ENCODE peak calls at places on chromosome 21, in five cellular contexts. W is cardiac muscle cell, S is HFF-Myc, Q is lung, C is pancreas. O is an unnamed sample.

GRCh38 chr21:43924421-43925095 is 59.5 kb downstream of the AGPAT3 start:
- DNase-seq in W (no peak), S (no peak), Q (no peak), C (no peak), O (peak; percentile 56)

GRCh38 chr21:18545908-18546307 is 142.3 kb upstream of the TMPRSS15 start:
- DNase-seq in W (no peak), S (no peak), Q (no peak), C (no peak), O (no peak)

GRCh38 chr21:44510508-44511218 is 29.3 kb downstream of the KRTAP10-1 start:
- DNase-seq in W (peak; percentile 79), S (no peak), Q (peak; percentile 54), C (peak; percentile 74), O (peak; percentile 50)

GRCh38 chr21:27429612-27430361 is 462.9 kb upstream of the ADAMTS5 start:
- DNase-seq in W (no peak), S (no peak), Q (no peak), C (no peak), O (no peak)

GRCh38 chr21:39392981-39393380 is 44.1 kb upstream of the HMGN1 start:
- DNase-seq in W (no peak), S (no peak), Q (no peak), C (no peak), O (no peak)

GRCh38 chr21:18155508-18156193 is 89.0 kb upstream of the CHODL start:
- DNase-seq in W (peak; percentile 55), S (no peak), Q (no peak), C (no peak), O (no peak)

GRCh38 chr21:26587621-26588260 is 14.7 kb upstream of the CYYR1 start:
- DNase-seq in W (no peak), S (no peak), Q (no peak), C (no peak), O (no peak)

GRCh38 chr21:44365967-44366585 is 12.7 kb downstream of the TRPM2 start:
- DNase-seq in W (no peak), S (no peak), Q (no peak), C (no peak), O (no peak)

GRCh38 chr21:15063081-15063820 is 1.5 kb downstream of the NRIP1 start:
- DNase-seq in W (peak; percentile 37), S (no peak), Q (no peak), C (no peak), O (peak; percentile 10)

GRCh38 chr21:17438642-17439041 is 74.2 kb upstream of the CXADR start:
- DNase-seq in W (peak; percentile 13), S (no peak), Q (no peak), C (no peak), O (no peak)

GRCh38 chr21:31268090-31268489 is 76.0 kb downstream of the TIAM1 start:
- DNase-seq in W (no peak), S (no peak), Q (no peak), C (no peak), O (no peak)

GRCh38 chr21:15141236-15141970 is 76.6 kb upstream of the NRIP1 start:
- DNase-seq in W (no peak), S (no peak), Q (peak; percentile 59), C (peak; percentile 86), O (no peak)

GRCh38 chr21:37060296-37060695 is 12.6 kb downstream of the PIGP start:
- DNase-seq in W (peak; percentile 28), S (peak; percentile 95), Q (peak; percentile 53), C (peak; percentile 38), O (peak; percentile 36)

GRCh38 chr21:14737922-14738321 is 191.8 kb upstream of the SAMSN1 start:
- DNase-seq in W (peak; percentile 52), S (peak; percentile 16), Q (peak; percentile 53), C (peak; percentile 29), O (no peak)

GRCh38 chr21:15552914-15553491 is 176.8 kb upstream of the USP25 start:
- DNase-seq in W (no peak), S (no peak), Q (no peak), C (no peak), O (no peak)

GRCh38 chr21:17427831-17428483 is 84.9 kb upstream of the CXADR start:
- DNase-seq in W (no peak), S (no peak), Q (no peak), C (no peak), O (no peak)

GRCh38 chr21:44006017-44006624 is 6.0 kb upstream of the TRAPPC10 start:
- DNase-seq in W (no peak), S (no peak), Q (no peak), C (no peak), O (peak; percentile 31)

GRCh38 chr21:36744560-36745231 is 45.8 kb downstream of the SIM2 start:
- DNase-seq in W (no peak), S (no peak), Q (no peak), C (peak; percentile 33), O (no peak)

GRCh38 chr21:16069713-16070112 is 339.9 kb downstream of the USP25 start:
- DNase-seq in W (no peak), S (no peak), Q (no peak), C (no peak), O (no peak)

GRCh38 chr21:44710756-44711326 is 531 bp downstream of the TSPEAR start:
- DNase-seq in W (no peak), S (no peak), Q (no peak), C (no peak), O (no peak)

GRCh38 chr21:24895885-24896734 is 711.2 kb downstream of the MRPL39 start:
- DNase-seq in W (peak; percentile 29), S (no peak), Q (no peak), C (no peak), O (no peak)

GRCh38 chr21:30613836-30614235 is at the start of gene KRTAP6-1:
- DNase-seq in W (no peak), S (no peak), Q (no peak), C (no peak), O (no peak)

GRCh38 chr21:36699026-36699545 is at the start of gene SIM2:
- DNase-seq in W (peak; percentile 61), S (no peak), Q (no peak), C (no peak), O (no peak)

GRCh38 chr21:18499761-18500376 is 96.3 kb upstream of the TMPRSS15 start:
- DNase-seq in W (peak; percentile 71), S (peak; percentile 4), Q (no peak), C (peak; percentile 34), O (no peak)

GRCh38 chr21:27681038-27681437 is 714.1 kb upstream of the ADAMTS5 start:
- DNase-seq in W (no peak), S (no peak), Q (no peak), C (no peak), O (no peak)

GRCh38 chr21:21001591-21002100 is 3.4 kb downstream of the NCAM2 start:
- DNase-seq in W (no peak), S (no peak), Q (no peak), C (no peak), O (no peak)

GRCh38 chr21:29221259-29221744 is 77.4 kb upstream of the BACH1 start:
- DNase-seq in W (no peak), S (no peak), Q (no peak), C (peak; percentile 19), O (no peak)

DNA sequence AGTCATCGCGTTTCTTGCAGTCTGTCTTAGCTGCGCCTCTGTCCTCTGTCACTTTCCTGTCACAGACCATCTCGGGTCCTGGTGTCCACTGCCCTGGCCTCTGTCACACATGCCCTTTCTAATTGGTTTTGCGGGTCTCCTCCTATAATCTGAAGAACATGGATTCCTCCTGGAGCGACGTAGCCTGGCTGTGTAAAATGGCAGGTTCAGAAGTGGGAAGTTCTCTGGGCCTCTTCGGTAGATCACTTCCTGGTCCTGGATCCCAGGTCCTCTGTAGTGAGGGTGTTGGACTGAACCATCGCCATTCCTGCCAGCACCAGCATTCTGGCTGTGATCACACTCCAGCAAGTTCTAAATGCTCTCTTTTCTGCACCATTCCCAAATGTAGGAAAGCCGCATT is 857 bp downstream of the FAM3B start:
- DNase-seq in W (no peak), S (no peak), Q (no peak), C (peak; percentile 37), O (no peak)
- H3K4me3 ChIP-seq in W (no peak overlapping the region), S (no peak overlapping the region), Q (no peak overlapping the region), C (peak overlapping the region; percentile 72), O (no peak overlapping the region)

DNA sequence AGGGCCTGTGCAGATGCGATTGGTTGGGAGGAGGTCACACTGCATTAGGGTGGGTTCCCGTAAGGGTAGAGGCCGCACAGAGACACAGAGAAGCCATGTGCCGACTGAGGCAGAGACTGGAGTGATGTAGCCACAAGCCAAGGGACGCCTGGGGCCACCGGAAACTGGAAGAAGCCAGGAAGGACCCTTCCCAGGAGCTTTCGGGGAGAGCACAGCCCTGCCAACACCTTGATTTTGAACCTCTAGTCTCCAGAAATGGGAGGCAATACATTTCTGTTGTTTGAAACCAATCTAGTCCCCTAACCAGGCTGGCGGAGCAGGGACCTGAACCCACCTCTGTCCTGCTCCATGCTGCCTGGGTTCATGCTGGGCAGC is 10.8 kb downstream of the UBASH3A start:
- DNase-seq in W (no peak), S (no peak), Q (no peak), C (no peak), O (no peak)
- TF ChIP-seq CTCF in W (no peak), S (no peak), Q (no peak), C (no peak), O (no peak)

GRCh38 chr21:41865002-41865777 is 14.0 kb downstream of the PRDM15 start:
- DNase-seq in W (no peak), S (no peak), Q (no peak), C (no peak), O (no peak)

GRCh38 chr21:41863439-41863740 is 15.8 kb downstream of the PRDM15 start:
- DNase-seq in W (no peak), S (no peak), Q (no peak), C (no peak), O (no peak)

GRCh38 chr21:41866274-41866809 is 12.8 kb downstream of the PRDM15 start:
- DNase-seq in W (no peak), S (no peak), Q (no peak), C (no peak), O (no peak)

GRCh38 chr21:41861987-41862386 is 17.2 kb downstream of the PRDM15 start:
- DNase-seq in W (no peak), S (no peak), Q (no peak), C (no peak), O (no peak)

GRCh38 chr21:41864311-41865001 is 14.7 kb downstream of the PRDM15 start:
- DNase-seq in W (no peak), S (no peak), Q (no peak), C (no peak), O (no peak)
- H3K4me3 ChIP-seq in W (no peak overlapping the region), S (no peak overlapping the region), Q (no peak overlapping the region), C (no peak overlapping the region), O (no peak overlapping the region)

GRCh38 chr21:33230518-33231324 is 983 bp downstream of the IFNAR2 start:
- DNase-seq in W (peak; percentile 49), S (no peak), Q (peak; percentile 54), C (peak; percentile 34), O (peak; percentile 69)
- TF ChIP-seq CTCF in W (peak; percentile 6), S (peak; percentile 17), Q (no peak), C (no peak), O (peak; percentile 3)

DNA sequence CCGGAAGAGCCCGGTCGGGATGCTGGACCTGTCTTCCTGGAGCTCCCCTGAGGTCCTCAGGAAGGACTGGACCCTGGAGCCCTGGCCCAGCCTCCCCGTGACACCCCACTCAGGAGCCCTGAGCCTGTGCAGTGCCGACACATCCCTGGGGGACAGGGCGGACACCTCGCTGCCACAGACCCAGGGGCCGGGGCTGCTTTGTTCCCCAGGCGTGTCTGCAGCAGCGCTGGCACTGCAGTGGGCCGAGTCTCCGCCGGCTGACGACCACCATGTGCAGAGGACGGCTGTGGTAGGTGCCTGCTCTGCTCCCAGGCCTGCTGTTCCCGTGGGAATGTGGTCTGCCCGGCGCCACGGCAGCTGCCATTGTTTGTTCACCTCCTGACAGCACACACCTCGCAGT is 42.1 kb upstream of the DIP2A start:
- DNase-seq in W (no peak), S (no peak), Q (no peak), C (no peak), O (peak; percentile 11)
- H3K4me3 ChIP-seq in W (no peak overlapping the region), S (no peak overlapping the region), Q (no peak overlapping the region), C (no peak overlapping the region), O (no peak overlapping the region)